ENCODE peak calls at places on chromosomes 5 and 9, in four cellular contexts. J is stimulated activated CD4-positive, alpha-beta T cell treated with anti-CD3 and anti-CD28 coated beads, Interleukin-2, amount 100 ng/mL, for 24 hours; T is Calu3; A is T-helper 17 cell. F is an unnamed sample.
A peak's percentile ranks its signal among the peaks of the same experiment; 100 is the strongest.

GRCh38 chr9:136326777-136327312 is 494 bp upstream of the GPSM1 start:
- DNase-seq in T (no peak), J (no peak), A (no peak), F (no peak)

GRCh38 chr9:10146517-10147331 is 466.1 kb downstream of the PTPRD start:
- DNase-seq in T (no peak), J (no peak), A (no peak), F (no peak)

GRCh38 chr5:10452768-10453331 is 11.2 kb downstream of the ROPN1L start:
- DNase-seq in A (no peak), T (peak; percentile 31), J (no peak), F (no peak)

GRCh38 chr9:108053555-108054061 is 564.0 kb upstream of the KLF4 start:
- DNase-seq in A (no peak), J (no peak), T (no peak), F (no peak)

GRCh38 chr5:151051066-151051930 is 29.5 kb downstream of the TNIP1 start:
- DNase-seq in T (peak; percentile 86), J (peak; percentile 77), A (peak; percentile 43), F (peak; percentile 84)

GRCh38 chr5:14256026-14256690 is 113.0 kb downstream of the TRIO start:
- DNase-seq in A (no peak), J (no peak), T (no peak), F (no peak)

GRCh38 chr5:168270446-168270845 is 21.0 kb upstream of the WWC1 start:
- DNase-seq in A (no peak), T (peak; percentile 42), J (no peak), F (no peak)

GRCh38 chr5:136979131-136979530 is 520.0 kb downstream of the SPOCK1 start:
- DNase-seq in J (no peak), A (no peak), T (no peak), F (no peak)

GRCh38 chr5:31397926-31398557 is 133.9 kb downstream of the DROSHA start:
- DNase-seq in J (no peak), T (no peak), A (no peak), F (no peak)

GRCh38 chr9:110986529-110986928 is 51.7 kb downstream of the LPAR1 start:
- DNase-seq in J (no peak), T (no peak), A (no peak), F (no peak)

GRCh38 chr5:136123236-136123768 is 9.3 kb upstream of the SMAD5 start:
- DNase-seq in J (no peak), T (peak; percentile 70), A (no peak), F (no peak)

GRCh38 chr5:37786416-37786815 is 53.4 kb downstream of the GDNF start:
- DNase-seq in A (no peak), J (no peak), T (no peak), F (no peak)

GRCh38 chr5:113514263-113514590 is 733 bp downstream of the YTHDC2 start:
- DNase-seq in T (no peak), J (no peak), A (no peak), F (no peak)

GRCh38 chr5:72723584-72723983 is 92.9 kb upstream of the TNPO1 start:
- DNase-seq in J (no peak), A (no peak), T (no peak), F (no peak)

GRCh38 chr5:61167382-61167781 is 5.1 kb upstream of the SMIM15 start:
- DNase-seq in J (no peak), A (no peak), T (peak; percentile 37), F (no peak)

GRCh38 chr5:127848098-127848497 is 144.9 kb downstream of the CCDC192 start:
- DNase-seq in A (no peak), J (no peak), T (no peak), F (no peak)

GRCh38 chr5:170405822-170406221 is 16.7 kb upstream of the KCNMB1 start:
- DNase-seq in J (no peak), T (no peak), A (no peak), F (no peak)

GRCh38 chr5:21817668-21818419 is 1035.3 kb downstream of the CDH12 start:
- DNase-seq in J (no peak), A (no peak), T (no peak), F (no peak)

GRCh38 chr9:95776131-95776530 is 99.4 kb upstream of the ERCC6L2 start:
- DNase-seq in A (no peak), J (no peak), T (no peak), F (no peak)

GRCh38 chr9:129520981-129521380 is 99.9 kb downstream of the C9orf50 start:
- DNase-seq in A (no peak), J (no peak), T (no peak), F (no peak)

GRCh38 chr9:74770508-74771261 is 117.0 kb downstream of the TRPM6 start:
- DNase-seq in T (peak; percentile 51), J (peak; percentile 57), A (peak; percentile 13), F (peak; percentile 66)

GRCh38 chr5:35890021-35890740 is 33.5 kb downstream of the IL7R start:
- DNase-seq in T (no peak), J (no peak), A (no peak), F (no peak)

GRCh38 chr9:131046093-131046380 is 37.1 kb downstream of the LAMC3 start:
- DNase-seq in T (no peak), J (no peak), A (no peak), F (no peak)

GRCh38 chr9:116713266-116713665 is 26.2 kb downstream of the TRIM32 start:
- DNase-seq in J (no peak), A (no peak), T (no peak), F (no peak)

GRCh38 chr5:1788828-1789227 is 10.8 kb downstream of the MRPL36 start:
- DNase-seq in T (no peak), A (no peak), J (no peak), F (no peak)

GRCh38 chr9:19922476-19923118 is 133.8 kb upstream of the SLC24A2 start:
- DNase-seq in T (peak; percentile 7), J (no peak), A (no peak), F (peak; percentile 61)

GRCh38 chr9:131418143-131419028 is 24.5 kb downstream of the PRRC2B start:
- DNase-seq in T (no peak), J (no peak), A (no peak), F (no peak)

GRCh38 chr9:34332370-34332964 is 3.1 kb downstream of the NUDT2 start:
- DNase-seq in A (no peak), T (no peak), J (no peak), F (no peak)

GRCh38 chr9:127651697-127652610 is 39.9 kb downstream of the STXBP1 start:
- DNase-seq in T (no peak), A (no peak), J (no peak), F (no peak)

GRCh38 chr5:124156408-124157027 is 589.9 kb downstream of the ZNF608 start:
- DNase-seq in T (no peak), A (no peak), J (no peak), F (no peak)